ENCODE peak calls at places on chromosome 13, in seven cellular contexts. X, U, J, N, A, R and H are unnamed samples.

GRCh38 chr13:103188688-103189326 is 122.6 kb upstream of the SLC10A2 start:
- DNase-seq in X (no peak), U (no peak), J (no peak), N (peak; percentile 32), A (no peak), R (no peak), H (no peak)

GRCh38 chr13:74040200-74040599 is 94.0 kb downstream of the KLF12 start:
- DNase-seq in X (peak; percentile 10), U (peak; percentile 24), J (peak; percentile 59), N (peak; percentile 61), A (no peak), R (no peak), H (no peak)

GRCh38 chr13:79491715-79492114 is 10.8 kb downstream of the NDFIP2 start:
- DNase-seq in X (no peak), U (no peak), J (no peak), N (no peak), A (no peak), R (no peak), H (no peak)

GRCh38 chr13:65613004-65613403 is 1617.1 kb downstream of the PCDH9 start:
- DNase-seq in X (no peak), U (no peak), J (no peak), N (no peak), A (no peak), R (no peak), H (no peak)

GRCh38 chr13:113009743-113010509 is 40.9 kb downstream of the MCF2L start:
- DNase-seq in X (no peak), U (no peak), J (no peak), N (no peak), A (no peak), R (no peak), H (no peak)

GRCh38 chr13:101417043-101417406 is 717 bp upstream of the NALCN start:
- DNase-seq in X (no peak), U (no peak), J (no peak), N (peak; percentile 66), A (no peak), R (no peak), H (no peak)

GRCh38 chr13:49972709-49973108 is 24.1 kb upstream of the TRIM13 start:
- DNase-seq in X (no peak), U (no peak), J (no peak), N (no peak), A (no peak), R (no peak), H (no peak)

GRCh38 chr13:66483712-66484111 is 746.4 kb downstream of the PCDH9 start:
- DNase-seq in X (no peak), U (no peak), J (peak; percentile 17), N (no peak), A (no peak), R (no peak), H (no peak)

GRCh38 chr13:30216111-30216510 is 91.2 kb downstream of the KATNAL1 start:
- DNase-seq in X (no peak), U (no peak), J (no peak), N (peak; percentile 8), A (no peak), R (no peak), H (no peak)

GRCh38 chr13:52617070-52618060 is 24.9 kb upstream of the HNRNPA1L2 start:
- DNase-seq in X (peak; percentile 76), U (peak; percentile 86), J (peak; percentile 88), N (peak; percentile 93), A (peak; percentile 66), R (peak; percentile 88), H (peak; percentile 92)

GRCh38 chr13:46896346-46897138 is at the start of gene HTR2A:
- DNase-seq in X (no peak), U (no peak), J (peak; percentile 64), N (peak; percentile 37), A (no peak), R (no peak), H (no peak)

GRCh38 chr13:66689628-66690027 is 540.5 kb downstream of the PCDH9 start:
- DNase-seq in X (no peak), U (no peak), J (peak; percentile 24), N (peak; percentile 10), A (no peak), R (no peak), H (no peak)